ENCODE peak calls at places on chromosomes 11 and 22, in nine cellular contexts. H is nucleus accumbens; L is endodermal cell; T is GOT3; P is HT-29; X is stimulated activated CD8-positive, alpha-beta memory T cell treated with anti-CD3 and anti-CD28 coated beads, Interleukin-2, amount 100 ng/mL, for 48 hours; D is right cardiac atrium; I is AG04449; B is HT1080. G is an unnamed sample.

GRCh38 chr22:38736257-38736570 is 19.6 kb downstream of the SUN2 start:
- DNase-seq in L (no peak), D (no peak), B (no peak), X (no peak), P (no peak), I (no peak), T (no peak), H (no peak), G (no peak)

GRCh38 chr11:73830261-73830660 is 42.6 kb downstream of the MRPL48 start:
- DNase-seq in D (no peak), T (no peak), P (no peak), H (no peak), X (no peak), B (no peak), L (no peak), I (no peak), G (no peak)

GRCh38 chr11:68594123-68594522 is 90.2 kb upstream of the GAL start:
- DNase-seq in L (no peak), H (no peak), P (no peak), I (no peak), B (no peak), X (no peak), T (no peak), D (no peak), G (no peak)

GRCh38 chr22:41353862-41354575 is 27.7 kb upstream of the TEF start:
- DNase-seq in L (no peak), X (no peak), I (no peak), H (no peak), D (no peak), P (no peak), T (no peak), B (no peak), G (no peak)

GRCh38 chr22:24099661-24100060 is 81.6 kb upstream of the SUSD2 start:
- DNase-seq in B (no peak), D (no peak), L (no peak), H (no peak), X (no peak), I (no peak), P (no peak), T (no peak), G (no peak)

GRCh38 chr11:107996025-107996776 is 12.5 kb upstream of the CUL5 start:
- DNase-seq in D (no peak), X (no peak), B (no peak), I (no peak), L (no peak), H (no peak), P (no peak), T (no peak), G (no peak)

GRCh38 chr11:61969838-61970452 is 2.5 kb upstream of the FTH1 start:
- DNase-seq in P (no peak), T (no peak), X (no peak), B (peak), I (no peak), D (no peak), L (no peak), H (no peak), G (no peak)

GRCh38 chr22:25488244-25489020 is 76.0 kb upstream of the GRK3 start:
- DNase-seq in X (peak), L (no peak), B (peak), I (no peak), D (peak), H (no peak), P (peak), T (peak), G (no peak)

GRCh38 chr11:48107188-48107704 is 109.4 kb upstream of the OR4B1 start:
- DNase-seq in I (no peak), T (no peak), H (no peak), B (peak), X (peak), D (no peak), P (no peak), L (no peak), G (no peak)

GRCh38 chr11:117478126-117478856 is 150.6 kb downstream of the CEP164 start:
- DNase-seq in I (no peak), B (no peak), H (no peak), P (no peak), D (no peak), X (no peak), T (no peak), L (no peak), G (no peak)

GRCh38 chr22:45429424-45429823 is 15.9 kb downstream of the RIBC2 start:
- DNase-seq in X (no peak), L (no peak), D (no peak), B (no peak), I (no peak), T (no peak), P (no peak), H (no peak), G (no peak)

GRCh38 chr22:40547729-40548143 is 88.8 kb downstream of the MRTFA start:
- DNase-seq in X (no peak), H (no peak), L (no peak), I (no peak), D (no peak), T (no peak), P (no peak), B (no peak), G (no peak)

GRCh38 chr11:78420255-78420764 is 2.7 kb upstream of the GAB2 start:
- DNase-seq in P (peak), X (peak), L (peak), D (peak), B (peak), T (no peak), H (peak), I (peak), G (peak)

GRCh38 chr11:10941429-10941828 is 83.6 kb upstream of the ZBED5 start:
- DNase-seq in X (no peak), L (no peak), H (no peak), D (no peak), I (no peak), T (no peak), B (no peak), P (no peak), G (no peak)

GRCh38 chr11:68806931-68807844 is 34.5 kb downstream of the CPT1A start:
- DNase-seq in D (no peak), I (peak), X (no peak), T (no peak), L (no peak), H (no peak), P (no peak), B (peak), G (peak)

GRCh38 chr22:43867839-43868652 is 5.7 kb upstream of the SULT4A1 start:
- DNase-seq in H (no peak), D (peak), B (peak), I (no peak), P (peak), X (no peak), L (peak), T (no peak), G (no peak)

GRCh38 chr22:50486561-50487289 is at the start of gene MIOX:
- DNase-seq in T (no peak), X (no peak), H (no peak), L (no peak), D (no peak), B (no peak), I (no peak), P (no peak), G (no peak)

GRCh38 chr11:58127350-58127749 is 2.0 kb upstream of the OR9I1 start:
- DNase-seq in H (no peak), P (no peak), B (no peak), I (no peak), D (no peak), T (no peak), L (no peak), X (no peak), G (no peak)